ENCODE peak calls at places on chromosome 3, in ten cellular contexts. R is CD4-positive, alpha-beta T cell; E is T-helper 17 cell; D is CD4-positive, CD25-positive, alpha-beta regulatory T cell; N is aorta; B is activated T-cell treated with anti-CD3 and anti-CD28 coated beads, Interleukin-2, amount 50 U/mL, for 72 hours; V is heart left ventricle; L is heart right ventricle; C is A549; K is body of pancreas. X is an unnamed sample.

GRCh38 chr3:131107637-131108433 is 81.2 kb downstream of the NEK11 start:
- ATAC-seq in R (no peak), E (no peak), D (no peak), N (no peak), B (no peak), V (no peak), L (no peak), C (peak), K (no peak), X (no peak)

GRCh38 chr3:73848173-73848751 is 223.5 kb upstream of the PDZRN3 start:
- ATAC-seq in R (no peak), E (no peak), D (no peak), N (no peak), B (no peak), V (no peak), L (no peak), C (no peak), K (no peak), X (no peak)

GRCh38 chr3:4738737-4739274 is 240.4 kb upstream of the BHLHE40 start:
- ATAC-seq in R (no peak), E (no peak), D (no peak), N (no peak), B (peak), V (no peak), L (no peak), C (no peak), K (no peak), X (no peak)

GRCh38 chr3:165459111-165459510 is 262.9 kb upstream of the SLITRK3 start:
- ATAC-seq in R (no peak), E (no peak), D (no peak), N (no peak), B (no peak), V (no peak), L (no peak), C (peak), K (no peak), X (no peak)

GRCh38 chr3:172065967-172066762 is 26.8 kb downstream of the FNDC3B start:
- ATAC-seq in R (no peak), E (no peak), D (no peak), N (no peak), B (no peak), V (peak), L (peak), C (peak), K (peak), X (no peak)

GRCh38 chr3:40741729-40742128 is 217.0 kb downstream of the ZNF621 start:
- ATAC-seq in R (no peak), E (no peak), D (no peak), N (peak), B (no peak), V (peak), L (peak), C (no peak), K (peak), X (peak)

GRCh38 chr3:120101624-120102023 is 7.4 kb upstream of the GSK3B start:
- ATAC-seq in R (no peak), E (no peak), D (no peak), N (no peak), B (no peak), V (no peak), L (no peak), C (no peak), K (no peak), X (no peak)

GRCh38 chr3:180855956-180856355 is 56.5 kb upstream of the FXR1 start:
- ATAC-seq in R (no peak), E (no peak), D (no peak), N (no peak), B (no peak), V (no peak), L (no peak), C (no peak), K (no peak), X (no peak)

GRCh38 chr3:14909250-14909649 is 38.1 kb upstream of the NR2C2 start:
- ATAC-seq in R (no peak), E (no peak), D (no peak), N (no peak), B (no peak), V (no peak), L (no peak), C (no peak), K (no peak), X (no peak)

GRCh38 chr3:25508433-25508832 is 80.4 kb downstream of the RARB start:
- ATAC-seq in R (no peak), E (no peak), D (no peak), N (peak), B (no peak), V (peak), L (peak), C (no peak), K (no peak), X (no peak)

GRCh38 chr3:155908086-155908485 is 37.6 kb downstream of the GMPS start:
- ATAC-seq in R (peak), E (no peak), D (no peak), N (no peak), B (no peak), V (no peak), L (no peak), C (no peak), K (no peak), X (no peak)

GRCh38 chr3:113606539-113607218 is 74.3 kb downstream of the SIDT1 start:
- ATAC-seq in R (peak), E (peak), D (peak), N (no peak), B (peak), V (no peak), L (no peak), C (no peak), K (no peak), X (peak)

GRCh38 chr3:176714034-176714433 is 483.2 kb downstream of the TBL1XR1 start:
- ATAC-seq in R (no peak), E (no peak), D (no peak), N (no peak), B (no peak), V (no peak), L (no peak), C (no peak), K (no peak), X (no peak)

GRCh38 chr3:46932455-46933225 is 43.9 kb downstream of the CCDC12 start:
- ATAC-seq in R (no peak), E (no peak), D (no peak), N (no peak), B (no peak), V (no peak), L (no peak), C (no peak), K (no peak), X (no peak)

GRCh38 chr3:160951677-160952487 is 153.3 kb downstream of the B3GALNT1 start:
- ATAC-seq in R (no peak), E (no peak), D (no peak), N (no peak), B (no peak), V (no peak), L (no peak), C (no peak), K (no peak), X (no peak)

GRCh38 chr3:1696654-1697275 is 401.9 kb upstream of the CNTN4 start:
- ATAC-seq in R (no peak), E (no peak), D (no peak), N (no peak), B (no peak), V (no peak), L (no peak), C (no peak), K (no peak), X (no peak)

GRCh38 chr3:125031544-125031943 is 24.3 kb downstream of the HEG1 start:
- ATAC-seq in R (no peak), E (no peak), D (no peak), N (no peak), B (no peak), V (no peak), L (no peak), C (no peak), K (no peak), X (no peak)